ENCODE peak calls at places on chromosome 20, in nine cellular contexts. One of them, this sample, is unnamed.

GRCh38 chr20:58389324-58389967 is 417 bp downstream of the VAPB start:
- DNase-seq in erythroblast: peak; percentile 84
- DNase-seq in body of pancreas: peak; percentile 39
- DNase-seq in suprapubic skin: peak; percentile 72
- DNase-seq in lower leg skin: no peak
- DNase-seq in heart left ventricle: peak; percentile 49
- DNase-seq in uterus: no peak
- DNase-seq in prostate gland: no peak
- DNase-seq in tibial nerve: peak; percentile 8
- DNase-seq in this sample: peak; percentile 20

GRCh38 chr20:2699775-2700413 is 7.3 kb downstream of the EBF4 start:
- DNase-seq in heart left ventricle: no peak
- DNase-seq in erythroblast: no peak
- DNase-seq in lower leg skin: peak; percentile 54
- DNase-seq in body of pancreas: no peak
- DNase-seq in tibial nerve: no peak
- DNase-seq in suprapubic skin: peak; percentile 18
- DNase-seq in uterus: no peak
- DNase-seq in prostate gland: no peak
- DNase-seq in this sample: no peak

GRCh38 chr20:24814556-24815195 is 134.4 kb upstream of the CST7 start:
- DNase-seq in prostate gland: no peak
- DNase-seq in uterus: no peak
- DNase-seq in body of pancreas: no peak
- DNase-seq in heart left ventricle: no peak
- DNase-seq in tibial nerve: no peak
- DNase-seq in lower leg skin: no peak
- DNase-seq in suprapubic skin: no peak
- DNase-seq in erythroblast: no peak
- DNase-seq in this sample: no peak

GRCh38 chr20:10788877-10789276 is 115.1 kb upstream of the JAG1 start:
- DNase-seq in lower leg skin: no peak
- DNase-seq in body of pancreas: no peak
- DNase-seq in uterus: no peak
- DNase-seq in heart left ventricle: no peak
- DNase-seq in prostate gland: no peak
- DNase-seq in suprapubic skin: no peak
- DNase-seq in tibial nerve: no peak
- DNase-seq in erythroblast: no peak
- DNase-seq in this sample: no peak

GRCh38 chr20:13771853-13772453 is 12.8 kb downstream of the ESF1 start:
- DNase-seq in erythroblast: peak; percentile 38
- DNase-seq in uterus: no peak
- DNase-seq in prostate gland: no peak
- DNase-seq in heart left ventricle: no peak
- DNase-seq in suprapubic skin: no peak
- DNase-seq in lower leg skin: no peak
- DNase-seq in tibial nerve: no peak
- DNase-seq in body of pancreas: no peak
- DNase-seq in this sample: no peak

GRCh38 chr20:59935457-59936185 is 2.2 kb upstream of the SYCP2 start:
- DNase-seq in prostate gland: no peak
- DNase-seq in suprapubic skin: no peak
- DNase-seq in heart left ventricle: no peak
- DNase-seq in uterus: no peak
- DNase-seq in lower leg skin: no peak
- DNase-seq in erythroblast: no peak
- DNase-seq in tibial nerve: no peak
- DNase-seq in body of pancreas: no peak
- DNase-seq in this sample: no peak

GRCh38 chr20:17518339-17519052 is 12.7 kb downstream of the BFSP1 start:
- DNase-seq in suprapubic skin: no peak
- DNase-seq in erythroblast: no peak
- DNase-seq in tibial nerve: peak; percentile 43
- DNase-seq in heart left ventricle: no peak
- DNase-seq in body of pancreas: no peak
- DNase-seq in uterus: no peak
- DNase-seq in prostate gland: no peak
- DNase-seq in lower leg skin: peak; percentile 62
- DNase-seq in this sample: peak; percentile 40

GRCh38 chr20:61939691-61940360 is 125.9 kb downstream of the TAF4 start:
- DNase-seq in heart left ventricle: no peak
- DNase-seq in suprapubic skin: no peak
- DNase-seq in tibial nerve: no peak
- DNase-seq in uterus: no peak
- DNase-seq in prostate gland: no peak
- DNase-seq in lower leg skin: no peak
- DNase-seq in erythroblast: no peak
- DNase-seq in body of pancreas: no peak
- DNase-seq in this sample: no peak

GRCh38 chr20:1371235-1371782 is 21.5 kb downstream of the FKBP1A start:
- DNase-seq in lower leg skin: no peak
- DNase-seq in suprapubic skin: no peak
- DNase-seq in body of pancreas: no peak
- DNase-seq in erythroblast: no peak
- DNase-seq in prostate gland: no peak
- DNase-seq in tibial nerve: no peak
- DNase-seq in heart left ventricle: no peak
- DNase-seq in uterus: no peak
- DNase-seq in this sample: no peak

GRCh38 chr20:61458146-61458746 is 206.2 kb downstream of the CDH4 start:
- DNase-seq in erythroblast: no peak
- DNase-seq in heart left ventricle: no peak
- DNase-seq in suprapubic skin: no peak
- DNase-seq in uterus: no peak
- DNase-seq in body of pancreas: no peak
- DNase-seq in prostate gland: no peak
- DNase-seq in tibial nerve: no peak
- DNase-seq in lower leg skin: no peak
- DNase-seq in this sample: no peak

GRCh38 chr20:64153410-64153809 is 10.8 kb upstream of the MYT1 start:
- DNase-seq in erythroblast: no peak
- DNase-seq in tibial nerve: no peak
- DNase-seq in lower leg skin: no peak
- DNase-seq in body of pancreas: no peak
- DNase-seq in prostate gland: no peak
- DNase-seq in heart left ventricle: no peak
- DNase-seq in uterus: no peak
- DNase-seq in suprapubic skin: no peak
- DNase-seq in this sample: no peak

GRCh38 chr20:38751360-38751976 is 3.2 kb downstream of the ACTR5 start:
- DNase-seq in heart left ventricle: no peak
- DNase-seq in uterus: no peak
- DNase-seq in prostate gland: no peak
- DNase-seq in suprapubic skin: no peak
- DNase-seq in erythroblast: peak; percentile 79
- DNase-seq in body of pancreas: no peak
- DNase-seq in lower leg skin: peak; percentile 48
- DNase-seq in tibial nerve: peak; percentile 31
- DNase-seq in this sample: no peak

GRCh38 chr20:55615818-55616217 is 389.5 kb downstream of the CBLN4 start:
- DNase-seq in uterus: no peak
- DNase-seq in erythroblast: no peak
- DNase-seq in heart left ventricle: no peak
- DNase-seq in tibial nerve: no peak
- DNase-seq in suprapubic skin: no peak
- DNase-seq in lower leg skin: no peak
- DNase-seq in body of pancreas: no peak
- DNase-seq in prostate gland: no peak
- DNase-seq in this sample: no peak

GRCh38 chr20:51528263-51529026 is 14.1 kb downstream of the NFATC2 start:
- DNase-seq in erythroblast: peak; percentile 40
- DNase-seq in body of pancreas: no peak
- DNase-seq in tibial nerve: no peak
- DNase-seq in lower leg skin: no peak
- DNase-seq in uterus: no peak
- DNase-seq in prostate gland: no peak
- DNase-seq in heart left ventricle: no peak
- DNase-seq in suprapubic skin: no peak
- DNase-seq in this sample: no peak

GRCh38 chr20:9087531-9088217 is 18.8 kb downstream of the PLCB4 start:
- DNase-seq in prostate gland: no peak
- DNase-seq in tibial nerve: no peak
- DNase-seq in erythroblast: no peak
- DNase-seq in lower leg skin: no peak
- DNase-seq in uterus: no peak
- DNase-seq in heart left ventricle: no peak
- DNase-seq in body of pancreas: no peak
- DNase-seq in suprapubic skin: no peak
- DNase-seq in this sample: no peak

GRCh38 chr20:20010639-20011500 is 6.3 kb upstream of the NAA20 start:
- DNase-seq in lower leg skin: no peak
- DNase-seq in suprapubic skin: no peak
- DNase-seq in tibial nerve: no peak
- DNase-seq in heart left ventricle: no peak
- DNase-seq in erythroblast: no peak
- DNase-seq in body of pancreas: no peak
- DNase-seq in uterus: no peak
- DNase-seq in prostate gland: peak; percentile 20
- DNase-seq in this sample: no peak

GRCh38 chr20:57458400-57459160 is 66.4 kb downstream of the CTCFL start:
- DNase-seq in body of pancreas: no peak
- DNase-seq in prostate gland: peak; percentile 66
- DNase-seq in tibial nerve: no peak
- DNase-seq in erythroblast: no peak
- DNase-seq in lower leg skin: no peak
- DNase-seq in suprapubic skin: no peak
- DNase-seq in heart left ventricle: no peak
- DNase-seq in uterus: no peak
- DNase-seq in this sample: no peak

GRCh38 chr20:29497261-29497671 is 1760.2 kb upstream of the DEFB115 start:
- DNase-seq in suprapubic skin: peak; percentile 52
- DNase-seq in heart left ventricle: no peak
- DNase-seq in tibial nerve: peak; percentile 52
- DNase-seq in lower leg skin: no peak
- DNase-seq in prostate gland: peak; percentile 68
- DNase-seq in erythroblast: no peak
- DNase-seq in uterus: no peak
- DNase-seq in body of pancreas: no peak
- DNase-seq in this sample: no peak
- TF ChIP-seq POLR2A in suprapubic skin: no peak
- TF ChIP-seq POLR2A in heart left ventricle: no peak
- TF ChIP-seq POLR2A in tibial nerve: no peak
- TF ChIP-seq POLR2A in lower leg skin: no peak
- TF ChIP-seq POLR2A in prostate gland: no peak
- TF ChIP-seq POLR2A in erythroblast: no peak
- TF ChIP-seq POLR2A in uterus: no peak
- TF ChIP-seq POLR2A in body of pancreas: peak; percentile 56
- TF ChIP-seq POLR2A in this sample: no peak

DNA sequence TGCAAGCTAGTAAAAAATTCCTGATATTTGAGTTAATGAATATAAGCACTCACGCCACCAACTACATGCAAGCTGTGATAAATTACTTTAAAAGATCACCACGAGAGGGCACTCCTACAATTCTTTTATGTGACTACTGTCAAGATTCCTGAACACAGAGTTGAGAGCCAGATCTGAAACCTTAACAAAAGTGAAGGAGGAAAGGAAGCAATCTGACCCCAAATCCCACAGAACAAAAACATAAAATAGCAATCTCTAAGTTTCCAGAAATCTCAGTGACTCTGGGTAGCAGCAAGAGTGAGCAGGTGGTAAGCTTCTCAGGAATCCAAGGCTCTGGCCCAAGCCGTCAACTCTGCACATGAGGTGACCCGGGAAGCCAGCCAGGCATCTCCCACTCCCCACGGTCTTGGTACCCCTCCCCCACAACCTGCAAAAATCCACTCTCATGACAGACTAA is 55.1 kb downstream of the STAU1 start:
- DNase-seq in erythroblast: peak; percentile 79
- DNase-seq in body of pancreas: peak; percentile 32
- DNase-seq in suprapubic skin: no peak
- DNase-seq in tibial nerve: peak; percentile 66
- DNase-seq in lower leg skin: no peak
- DNase-seq in prostate gland: peak; percentile 61
- DNase-seq in uterus: peak; percentile 25
- DNase-seq in heart left ventricle: no peak
- DNase-seq in this sample: peak; percentile 20
- TF ChIP-seq POLR2A in erythroblast: no peak
- TF ChIP-seq POLR2A in body of pancreas: no peak
- TF ChIP-seq POLR2A in suprapubic skin: no peak
- TF ChIP-seq POLR2A in tibial nerve: no peak
- TF ChIP-seq POLR2A in lower leg skin: no peak
- TF ChIP-seq POLR2A in prostate gland: no peak
- TF ChIP-seq POLR2A in uterus: no peak
- TF ChIP-seq POLR2A in heart left ventricle: no peak
- TF ChIP-seq POLR2A in this sample: no peak

GRCh38 chr20:45892049-45892816 is 1.1 kb downstream of the CTSA start:
- DNase-seq in heart left ventricle: no peak
- DNase-seq in suprapubic skin: no peak
- DNase-seq in tibial nerve: no peak
- DNase-seq in body of pancreas: no peak
- DNase-seq in erythroblast: peak; percentile 54
- DNase-seq in prostate gland: no peak
- DNase-seq in uterus: no peak
- DNase-seq in lower leg skin: no peak
- DNase-seq in this sample: peak; percentile 71

GRCh38 chr20:45892828-45893500 is 1.8 kb downstream of the CTSA start:
- DNase-seq in suprapubic skin: no peak
- DNase-seq in uterus: no peak
- DNase-seq in tibial nerve: no peak
- DNase-seq in body of pancreas: no peak
- DNase-seq in erythroblast: no peak
- DNase-seq in lower leg skin: no peak
- DNase-seq in heart left ventricle: no peak
- DNase-seq in prostate gland: no peak
- DNase-seq in this sample: no peak

GRCh38 chr20:45890997-45891983 is at the start of the genes CTSA and NEURL2:
- DNase-seq in uterus: peak; percentile 95
- DNase-seq in lower leg skin: peak; percentile 99
- DNase-seq in prostate gland: peak; percentile 90
- DNase-seq in heart left ventricle: peak; percentile 94
- DNase-seq in suprapubic skin: peak; percentile 97
- DNase-seq in erythroblast: peak; percentile 94
- DNase-seq in tibial nerve: peak; percentile 96
- DNase-seq in body of pancreas: peak; percentile 93
- DNase-seq in this sample: peak; percentile 96

GRCh38 chr20:45888681-45889080 is 1.3 kb upstream of the SPATA25 start:
- DNase-seq in uterus: no peak
- DNase-seq in prostate gland: no peak
- DNase-seq in suprapubic skin: no peak
- DNase-seq in body of pancreas: no peak
- DNase-seq in heart left ventricle: no peak
- DNase-seq in erythroblast: no peak
- DNase-seq in lower leg skin: no peak
- DNase-seq in tibial nerve: no peak
- DNase-seq in this sample: no peak

GRCh38 chr20:45890077-45890996 is 671 bp downstream of the NEURL2 start:
- DNase-seq in uterus: peak; percentile 85
- DNase-seq in body of pancreas: peak; percentile 82
- DNase-seq in lower leg skin: peak; percentile 96
- DNase-seq in heart left ventricle: peak; percentile 85
- DNase-seq in erythroblast: peak; percentile 86
- DNase-seq in prostate gland: peak; percentile 73
- DNase-seq in suprapubic skin: peak; percentile 88
- DNase-seq in tibial nerve: peak; percentile 92
- DNase-seq in this sample: no peak
- TF ChIP-seq POLR2A in uterus: no peak
- TF ChIP-seq POLR2A in body of pancreas: peak; percentile 39
- TF ChIP-seq POLR2A in lower leg skin: no peak
- TF ChIP-seq POLR2A in heart left ventricle: no peak
- TF ChIP-seq POLR2A in erythroblast: peak; percentile 16
- TF ChIP-seq POLR2A in prostate gland: no peak
- TF ChIP-seq POLR2A in suprapubic skin: no peak
- TF ChIP-seq POLR2A in tibial nerve: no peak
- TF ChIP-seq POLR2A in this sample: no peak

GRCh38 chr20:50514750-50515149 is 4.6 kb downstream of the PTPN1 start:
- DNase-seq in uterus: no peak
- DNase-seq in lower leg skin: peak; percentile 34
- DNase-seq in suprapubic skin: no peak
- DNase-seq in prostate gland: no peak
- DNase-seq in heart left ventricle: no peak
- DNase-seq in body of pancreas: no peak
- DNase-seq in erythroblast: no peak
- DNase-seq in tibial nerve: no peak
- DNase-seq in this sample: no peak
- TF ChIP-seq POLR2A in uterus: no peak
- TF ChIP-seq POLR2A in lower leg skin: no peak
- TF ChIP-seq POLR2A in suprapubic skin: no peak
- TF ChIP-seq POLR2A in prostate gland: no peak
- TF ChIP-seq POLR2A in heart left ventricle: no peak
- TF ChIP-seq POLR2A in body of pancreas: no peak
- TF ChIP-seq POLR2A in erythroblast: no peak
- TF ChIP-seq POLR2A in tibial nerve: no peak
- TF ChIP-seq POLR2A in this sample: no peak

This sample was measured in H54.